ENCODE peak calls at places on chromosomes 12 and 14, in five cellular contexts. V is body of pancreas, O is left ventricle myocardium inferior, J is tibial nerve, E is astrocyte. F is an unnamed sample.

GRCh38 chr12:108753969-108754368 is 22.7 kb upstream of the CORO1C start:
- DNase-seq in O (no peak), E (no peak), V (no peak), J (no peak), F (no peak)

GRCh38 chr14:93970967-93971634 is 5.3 kb downstream of the ASB2 start:
- DNase-seq in J (no peak), E (no peak), O (no peak), V (no peak), F (no peak)

GRCh38 chr12:26037615-26038180 is 79.2 kb downstream of the RASSF8 start:
- DNase-seq in J (no peak), V (no peak), E (no peak), O (no peak), F (no peak)

GRCh38 chr12:106135075-106135474 is 3.7 kb downstream of the NUAK1 start:
- DNase-seq in V (no peak), O (no peak), E (peak; percentile 83), J (no peak), F (no peak)

GRCh38 chr14:101330416-101331140 is 230.7 kb upstream of the DIO3 start:
- DNase-seq in E (no peak), O (no peak), V (no peak), J (no peak), F (no peak)

GRCh38 chr12:104747330-104747729 is 210.8 kb downstream of the SLC41A2 start:
- DNase-seq in V (no peak), J (no peak), E (no peak), O (no peak), F (no peak)

GRCh38 chr12:68440068-68440581 is 108.0 kb upstream of the MDM1 start:
- DNase-seq in O (no peak), E (peak; percentile 68), J (no peak), V (no peak), F (no peak)

GRCh38 chr14:50501642-50502041 is 30.7 kb downstream of the MAP4K5 start:
- DNase-seq in O (no peak), V (no peak), E (peak; percentile 93), J (no peak), F (no peak)

GRCh38 chr14:62117010-62117717 is 354.9 kb downstream of the SNAPC1 start:
- DNase-seq in J (peak; percentile 5), E (peak; percentile 60), O (peak; percentile 58), V (peak; percentile 59), F (peak; percentile 75)

GRCh38 chr12:88904705-88905104 is 324.4 kb upstream of the KITLG start:
- DNase-seq in E (no peak), O (no peak), V (no peak), J (no peak), F (no peak)

GRCh38 chr12:113778432-113779128 is 187.5 kb downstream of the RBM19 start:
- DNase-seq in J (no peak), O (no peak), V (no peak), E (no peak), F (peak; percentile 31)

GRCh38 chr12:112751844-112752243 is 39.7 kb upstream of the RPH3A start:
- DNase-seq in J (no peak), O (no peak), V (no peak), E (no peak), F (no peak)

GRCh38 chr12:53128780-53129747 is 25.8 kb downstream of the SOAT2 start:
- DNase-seq in V (no peak), O (no peak), J (no peak), E (no peak), F (no peak)

GRCh38 chr14:68853749-68854148 is 60.9 kb upstream of the ZFP36L1 start:
- DNase-seq in V (no peak), J (no peak), E (no peak), O (no peak), F (no peak)

GRCh38 chr14:101761881-101762529 is 496 bp downstream of the PPP2R5C start:
- DNase-seq in V (peak; percentile 54), O (peak; percentile 39), E (no peak), J (peak; percentile 39), F (peak; percentile 82)

GRCh38 chr14:103846569-103847438 is 571 bp downstream of the PPP1R13B start:
- DNase-seq in E (no peak), J (no peak), O (peak; percentile 57), V (peak; percentile 56), F (peak; percentile 86)

GRCh38 chr12:106955377-106956047 is at the start of gene TMEM263:
- DNase-seq in V (peak; percentile 89), E (peak; percentile 87), O (peak; percentile 94), J (peak; percentile 86), F (peak; percentile 96)

GRCh38 chr12:106358410-106359241 is 1.1 kb downstream of the POLR3B start:
- DNase-seq in E (peak; percentile 75), V (peak; percentile 37), O (no peak), J (no peak), F (peak; percentile 73)

GRCh38 chr12:2804390-2805145 is 7.9 kb upstream of the ITFG2 start:
- DNase-seq in J (peak; percentile 23), O (peak; percentile 76), V (peak; percentile 29), E (peak; percentile 62), F (no peak)

GRCh38 chr12:90945070-90945649 is 9.8 kb downstream of the CCER1 start:
- DNase-seq in E (peak; percentile 12), O (no peak), J (no peak), V (no peak), F (no peak)

GRCh38 chr12:61452076-61452475 is 808.1 kb upstream of the USP15 start:
- DNase-seq in E (no peak), O (no peak), V (no peak), J (no peak), F (no peak)

GRCh38 chr14:77324289-77324688 is 3.5 kb downstream of the GSTZ1 start:
- DNase-seq in V (no peak), O (no peak), J (no peak), E (no peak), F (no peak)

GRCh38 chr12:9066755-9067433 is 48.8 kb downstream of the A2M start:
- DNase-seq in V (no peak), J (no peak), O (no peak), E (no peak), F (no peak)

GRCh38 chr14:102993523-102993922 is 63.8 kb downstream of the CDC42BPB start:
- DNase-seq in O (no peak), V (no peak), J (no peak), E (peak; percentile 43), F (no peak)

GRCh38 chr12:40752011-40752410 is 59.8 kb downstream of the CNTN1 start:
- DNase-seq in E (no peak), V (no peak), O (no peak), J (no peak), F (no peak)

GRCh38 chr12:13178568-13179158 is 17.9 kb upstream of the EMP1 start:
- DNase-seq in E (no peak), V (no peak), J (no peak), O (peak; percentile 65), F (no peak)

GRCh38 chr14:33897382-33897781 is 53.5 kb downstream of the EGLN3 start:
- DNase-seq in O (no peak), E (no peak), J (no peak), V (no peak), F (no peak)

GRCh38 chr14:23275412-23275811 is 10.5 kb downstream of the HOMEZ start:
- DNase-seq in J (no peak), E (no peak), O (no peak), V (no peak), F (no peak)

GRCh38 chr14:23361320-23361719 is 3.7 kb downstream of the EFS start:
- DNase-seq in E (peak; percentile 43), J (no peak), O (no peak), V (no peak), F (no peak)

GRCh38 chr12:7650091-7650490 is 15.6 kb downstream of the APOBEC1 start:
- DNase-seq in V (no peak), E (no peak), J (no peak), O (no peak), F (no peak)

GRCh38 chr12:11704094-11704493 is 54.6 kb downstream of the ETV6 start:
- DNase-seq in O (no peak), V (no peak), E (no peak), J (no peak), F (no peak)
- H3K4me1 ChIP-seq in O (peaks cover 69% of the 10 kb centered on the region), V (peaks cover 59% of the 10 kb centered on the region), E (peaks cover 27% of the 10 kb centered on the region), J (peaks cover 10% of the 10 kb centered on the region), F (peaks cover 21% of the 10 kb centered on the region)

DNA sequence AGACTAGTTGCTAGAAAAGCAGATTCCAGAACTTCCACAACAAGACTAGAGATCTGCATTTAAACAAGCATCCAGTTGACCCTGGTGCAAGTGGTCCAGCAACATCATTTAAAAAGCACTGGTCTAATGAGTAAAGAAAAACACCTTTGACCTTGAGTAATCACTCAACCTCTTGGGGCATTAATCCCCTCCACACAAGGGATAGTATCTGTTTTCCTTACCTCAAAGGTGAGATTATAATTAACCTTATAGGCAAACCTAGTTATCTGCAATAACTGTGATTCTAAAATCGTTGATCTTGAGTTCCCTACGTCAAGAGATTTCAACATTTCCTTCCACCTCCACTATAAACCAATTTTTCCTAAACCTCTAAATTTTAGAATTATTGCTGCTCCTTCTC is 1.1 kb downstream of the KDM5A start:
- DNase-seq in O (no peak), J (no peak), E (no peak), V (no peak), F (no peak)
- H3K27ac ChIP-seq in O (peak overlapping the region; percentile 97), J (peak overlapping the region; percentile 88), E (peak overlapping the region; percentile 96), V (peak overlapping the region; percentile 93), F (peak overlapping the region; percentile 94)

GRCh38 chr12:34372003-34372402 is 349.7 kb downstream of the ALG10 start:
- DNase-seq in J (no peak), V (no peak), E (no peak), O (no peak), F (no peak)

GRCh38 chr12:34376133-34376799 is 354.0 kb downstream of the ALG10 start:
- DNase-seq in O (no peak), V (no peak), E (no peak), J (no peak), F (no peak)

GRCh38 chr12:34373926-34374325 is 351.6 kb downstream of the ALG10 start:
- DNase-seq in J (no peak), E (no peak), V (no peak), O (no peak), F (no peak)

GRCh38 chr12:34368079-34368478 is 345.8 kb downstream of the ALG10 start:
- DNase-seq in V (no peak), E (no peak), J (no peak), O (no peak), F (no peak)

GRCh38 chr12:34371050-34371449 is 348.8 kb downstream of the ALG10 start:
- DNase-seq in O (no peak), E (no peak), J (no peak), V (no peak), F (no peak)
- H3K9me3 ChIP-seq in O (peaks cover 99% of the 10 kb centered on the region), E (peaks cover 15% of the 10 kb centered on the region), J (no peaks in the 10 kb centered on the region), V (no peaks in the 10 kb centered on the region), F (peaks cover 5% of the 10 kb centered on the region)

DNA sequence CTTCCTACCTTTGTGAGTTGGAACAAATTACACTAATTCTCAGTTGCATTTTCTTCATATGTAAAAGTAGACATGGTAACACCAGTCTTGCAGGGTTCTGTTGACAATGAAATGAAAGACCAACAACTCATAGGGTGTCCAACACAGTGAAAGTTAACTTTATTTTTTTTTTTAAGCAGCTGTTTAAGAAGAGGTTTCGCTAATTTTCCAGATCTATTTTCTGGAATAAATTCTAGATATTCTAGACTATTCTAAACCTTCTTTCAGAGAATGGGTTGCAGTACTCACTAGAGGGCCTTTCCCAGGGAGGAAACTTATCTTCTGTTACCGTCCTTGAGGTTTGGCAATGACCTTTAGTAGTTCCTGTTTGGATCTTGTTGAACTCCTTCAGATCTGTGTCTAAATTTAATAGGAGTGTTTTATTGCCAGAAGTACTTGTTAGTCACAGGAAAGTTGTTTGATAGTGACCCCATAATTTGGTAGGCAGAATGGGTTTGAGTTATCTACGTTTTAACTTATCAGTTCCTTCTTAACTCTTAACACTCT is 2.8 kb upstream of the ART4 start:
- DNase-seq in J (no peak), V (no peak), E (peak; percentile 73), O (no peak), F (no peak)
- H3K4me1 ChIP-seq in J (peaks cover 27% of the 10 kb centered on the region), V (peaks cover 56% of the 10 kb centered on the region), E (peaks cover 20% of the 10 kb centered on the region), O (peaks cover 71% of the 10 kb centered on the region), F (peaks cover 39% of the 10 kb centered on the region)

GRCh38 chr14:55191101-55191880 is at the start of gene DLGAP5:
- DNase-seq in J (peak; percentile 93), O (peak; percentile 90), V (peak; percentile 92), E (peak; percentile 94), F (peak; percentile 94)
- H3K27ac ChIP-seq in J (peak within 1 kb of the TSS; percentile 43), O (peak within 1 kb of the TSS; percentile 59), V (no peak within 1 kb of the TSS), E (peak within 1 kb of the TSS; percentile 60), F (peak within 1 kb of the TSS; percentile 63)